ENCODE peak calls at places on chromosomes 1 and 21, in four cellular contexts. P is activated gamma-delta T cell treated with Interleukin-2 at 50 U/mL for 16 hours; Y is astrocyte of the cerebellum; O is CD4-positive, alpha-beta T cell. A is an unnamed sample.

GRCh38 chr1:94986783-94987182 is 59.9 kb upstream of the CNN3 start:
- DNase-seq in P (no peak), Y (no peak), O (no peak), A (no peak)

GRCh38 chr1:193660428-193660827 is 474.0 kb upstream of the B3GALT2 start:
- DNase-seq in P (no peak), Y (no peak), O (no peak), A (no peak)

GRCh38 chr1:32241011-32241763 is 5.8 kb upstream of the FAM167B start:
- DNase-seq in P (peak), Y (no peak), O (no peak), A (no peak)

GRCh38 chr1:6819641-6820040 is 34.4 kb downstream of the CAMTA1 start:
- DNase-seq in P (no peak), Y (no peak), O (no peak), A (no peak)

GRCh38 chr21:32131960-32132359 is 146.9 kb downstream of the MIS18A start:
- DNase-seq in P (no peak), Y (no peak), O (no peak), A (no peak)

GRCh38 chr1:27967884-27968466 is 8.2 kb downstream of the XKR8 start:
- DNase-seq in P (no peak), Y (no peak), O (no peak), A (no peak)

GRCh38 chr21:42404534-42404933 is 832 bp downstream of the UBASH3A start:
- DNase-seq in P (no peak), Y (no peak), O (no peak), A (no peak)

GRCh38 chr1:210937846-210938245 is 196.1 kb downstream of the KCNH1 start:
- DNase-seq in P (no peak), Y (no peak), O (no peak), A (no peak)

GRCh38 chr1:216247937-216248336 is 175.3 kb downstream of the USH2A start:
- DNase-seq in P (no peak), Y (no peak), O (no peak), A (no peak)

GRCh38 chr1:73310797-73311381 is 887.1 kb downstream of the LRRIQ3 start:
- DNase-seq in P (no peak), Y (no peak), O (no peak), A (no peak)

GRCh38 chr1:109498161-109498801 is 4.4 kb downstream of the CYB561D1 start:
- DNase-seq in P (no peak), Y (no peak), O (no peak), A (no peak)

GRCh38 chr21:46056450-46056903 is 41.4 kb upstream of the COL6A2 start:
- DNase-seq in P (no peak), Y (peak), O (no peak), A (peak)

GRCh38 chr1:67158401-67158800 is 7.9 kb upstream of the IL23R start:
- DNase-seq in P (no peak), Y (no peak), O (no peak), A (no peak)

GRCh38 chr1:3356827-3357457 is 97.5 kb upstream of the ARHGEF16 start:
- DNase-seq in P (no peak), Y (no peak), O (no peak), A (no peak)

GRCh38 chr1:7705048-7705907 is 65.8 kb upstream of the VAMP3 start:
- DNase-seq in P (peak), Y (no peak), O (peak), A (no peak)

GRCh38 chr1:24237046-24237371 is 49.9 kb upstream of the IFNLR1 start:
- DNase-seq in P (no peak), Y (no peak), O (no peak), A (no peak)

GRCh38 chr1:237065903-237066302 is 23.9 kb downstream of the RYR2 start:
- DNase-seq in P (no peak), Y (no peak), O (no peak), A (no peak)

GRCh38 chr1:34708106-34708505 is 46.7 kb upstream of the GJB5 start:
- DNase-seq in P (no peak), Y (no peak), O (no peak), A (no peak)

GRCh38 chr1:23742670-23743286 is 493 bp upstream of the ELOA start:
- DNase-seq in P (peak), Y (no peak), O (no peak), A (no peak)

GRCh38 chr1:30302808-30303310 is 420.5 kb downstream of the MATN1 start:
- DNase-seq in P (no peak), Y (no peak), O (no peak), A (no peak)

GRCh38 chr1:156452863-156453262 is 47.7 kb downstream of the MEF2D start:
- DNase-seq in P (no peak), Y (no peak), O (no peak), A (no peak)

GRCh38 chr1:247172956-247173355 is 1.1 kb upstream of the ZNF124 start:
- DNase-seq in P (no peak), Y (no peak), O (no peak), A (no peak)

GRCh38 chr1:74341702-74342339 is 106.6 kb downstream of the TNNI3K start:
- DNase-seq in P (no peak), Y (no peak), O (no peak), A (no peak)

A was measured in AG09319.